ENCODE peak calls at places on chromosomes 4 and X, in five cellular contexts. One of them, this sample, is unnamed.

GRCh38 chr4:1401409-1402020 is 4.7 kb downstream of the NKX1-1 start:
- DNase-seq in HCT116: no peak
- DNase-seq in MM.1S: no peak
- DNase-seq in PC-3: no peak
- DNase-seq in GM23338: no peak
- DNase-seq in this sample: no peak

GRCh38 chrX:23901805-23902204 is 5.9 kb downstream of the APOO start:
- DNase-seq in HCT116: peak
- DNase-seq in MM.1S: peak
- DNase-seq in PC-3: peak
- DNase-seq in GM23338: peak
- DNase-seq in this sample: peak

GRCh38 chr4:86973668-86974067 is 38.9 kb downstream of the AFF1 start:
- DNase-seq in HCT116: no peak
- DNase-seq in MM.1S: no peak
- DNase-seq in PC-3: no peak
- DNase-seq in GM23338: no peak
- DNase-seq in this sample: no peak

GRCh38 chr4:156970501-156971167 is 965 bp downstream of the PDGFC start:
- DNase-seq in HCT116: no peak
- DNase-seq in MM.1S: peak
- DNase-seq in PC-3: peak
- DNase-seq in GM23338: peak
- DNase-seq in this sample: peak

GRCh38 chr4:25299476-25300203 is 12.9 kb upstream of the ZCCHC4 start:
- DNase-seq in HCT116: no peak
- DNase-seq in MM.1S: no peak
- DNase-seq in PC-3: peak
- DNase-seq in GM23338: peak
- DNase-seq in this sample: no peak

GRCh38 chr4:1293981-1294380 is 4.3 kb downstream of the MAEA start:
- DNase-seq in HCT116: no peak
- DNase-seq in MM.1S: no peak
- DNase-seq in PC-3: no peak
- DNase-seq in GM23338: no peak
- DNase-seq in this sample: no peak

GRCh38 chr4:56690393-56690971 is 9.4 kb upstream of the HOPX start:
- DNase-seq in HCT116: no peak
- DNase-seq in MM.1S: no peak
- DNase-seq in PC-3: no peak
- DNase-seq in GM23338: peak
- DNase-seq in this sample: peak

GRCh38 chr4:16297003-16297402 is 70.7 kb upstream of the TAPT1 start:
- DNase-seq in HCT116: no peak
- DNase-seq in MM.1S: no peak
- DNase-seq in PC-3: no peak
- DNase-seq in GM23338: no peak
- DNase-seq in this sample: no peak

GRCh38 chrX:129609395-129609794 is 45.4 kb downstream of the APLN start:
- DNase-seq in HCT116: no peak
- DNase-seq in MM.1S: no peak
- DNase-seq in PC-3: no peak
- DNase-seq in GM23338: no peak
- DNase-seq in this sample: no peak

GRCh38 chr4:149120331-149121014 is 678.3 kb upstream of the NR3C2 start:
- DNase-seq in HCT116: no peak
- DNase-seq in MM.1S: no peak
- DNase-seq in PC-3: no peak
- DNase-seq in GM23338: no peak
- DNase-seq in this sample: no peak

GRCh38 chr4:89788243-89789072 is 48.5 kb downstream of the SNCA start:
- DNase-seq in HCT116: no peak
- DNase-seq in MM.1S: no peak
- DNase-seq in PC-3: no peak
- DNase-seq in GM23338: no peak
- DNase-seq in this sample: no peak

GRCh38 chr4:156558365-156559025 is 413.1 kb downstream of the PDGFC start:
- DNase-seq in HCT116: no peak
- DNase-seq in MM.1S: no peak
- DNase-seq in PC-3: no peak
- DNase-seq in GM23338: no peak
- DNase-seq in this sample: peak

GRCh38 chr4:71259305-71259704 is 79.5 kb upstream of the SLC4A4 start:
- DNase-seq in HCT116: no peak
- DNase-seq in MM.1S: no peak
- DNase-seq in PC-3: no peak
- DNase-seq in GM23338: no peak
- DNase-seq in this sample: no peak

GRCh38 chr4:71258323-71258722 is 80.5 kb upstream of the SLC4A4 start:
- DNase-seq in HCT116: no peak
- DNase-seq in MM.1S: no peak
- DNase-seq in PC-3: no peak
- DNase-seq in GM23338: no peak
- DNase-seq in this sample: no peak

GRCh38 chr4:71259911-71260331 is 78.9 kb upstream of the SLC4A4 start:
- DNase-seq in HCT116: no peak
- DNase-seq in MM.1S: no peak
- DNase-seq in PC-3: no peak
- DNase-seq in GM23338: no peak
- DNase-seq in this sample: no peak

GRCh38 chr4:71255966-71256365 is 82.9 kb upstream of the SLC4A4 start:
- DNase-seq in HCT116: no peak
- DNase-seq in MM.1S: no peak
- DNase-seq in PC-3: no peak
- DNase-seq in GM23338: no peak
- DNase-seq in this sample: no peak

GRCh38 chr4:71257761-71258160 is 81.1 kb upstream of the SLC4A4 start:
- DNase-seq in HCT116: no peak
- DNase-seq in MM.1S: no peak
- DNase-seq in PC-3: no peak
- DNase-seq in GM23338: no peak
- DNase-seq in this sample: no peak
- H2AFZ ChIP-seq in HCT116: no peak
- H2AFZ ChIP-seq in MM.1S: no peak
- H2AFZ ChIP-seq in PC-3: no peak
- H2AFZ ChIP-seq in GM23338: no peak
- H2AFZ ChIP-seq in this sample: no peak

DNA sequence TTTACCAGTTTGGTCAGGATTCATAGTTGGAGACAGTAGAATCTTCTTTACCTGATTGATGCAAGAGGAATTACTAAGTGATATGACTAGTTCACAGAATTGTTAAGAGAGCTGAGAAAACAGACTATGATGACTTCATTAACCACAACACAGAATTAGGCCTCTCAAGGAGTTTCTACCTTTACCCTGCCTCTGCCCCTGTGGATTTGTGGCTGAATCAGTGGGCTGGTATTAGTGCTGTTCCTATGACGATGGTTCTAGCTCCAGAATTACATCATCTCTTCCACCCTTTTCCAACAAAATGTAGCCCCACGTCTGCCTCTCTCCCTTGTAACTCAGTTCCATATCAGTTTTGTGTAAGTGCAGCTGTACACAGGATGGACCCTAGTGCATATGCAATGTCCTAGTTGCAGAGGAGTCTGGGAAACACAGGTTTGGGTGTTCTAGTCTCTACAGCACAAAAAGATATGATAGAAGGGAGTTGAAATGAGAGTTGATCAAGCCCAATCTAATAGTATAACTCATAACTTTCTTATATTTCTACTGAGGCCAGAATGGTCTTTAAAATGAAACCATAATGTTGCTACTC is 99.3 kb downstream of the ANXA5 start:
- DNase-seq in HCT116: peak
- DNase-seq in MM.1S: no peak
- DNase-seq in PC-3: peak
- DNase-seq in GM23338: no peak
- DNase-seq in this sample: no peak
- TF ChIP-seq EZH2phosphoT487 in HCT116: no peak
- TF ChIP-seq EZH2phosphoT487 in MM.1S: no peak
- TF ChIP-seq EZH2phosphoT487 in PC-3: no peak
- TF ChIP-seq EZH2phosphoT487 in GM23338: no peak
- TF ChIP-seq EZH2phosphoT487 in this sample: no peak

GRCh38 chr4:37928421-37928820 is 31.8 kb upstream of the PTTG2 start:
- DNase-seq in HCT116: no peak
- DNase-seq in MM.1S: no peak
- DNase-seq in PC-3: no peak
- DNase-seq in GM23338: no peak
- DNase-seq in this sample: no peak
- H2AFZ ChIP-seq in HCT116: no peak
- H2AFZ ChIP-seq in MM.1S: no peak
- H2AFZ ChIP-seq in PC-3: no peak
- H2AFZ ChIP-seq in GM23338: no peak
- H2AFZ ChIP-seq in this sample: no peak

GRCh38 chr4:111501946-111502345 is 643.3 kb upstream of the FAM241A start:
- DNase-seq in HCT116: no peak
- DNase-seq in MM.1S: no peak
- DNase-seq in PC-3: no peak
- DNase-seq in GM23338: no peak
- DNase-seq in this sample: no peak

GRCh38 chr4:111512081-111512774 is 633.0 kb upstream of the FAM241A start:
- DNase-seq in HCT116: peak
- DNase-seq in MM.1S: no peak
- DNase-seq in PC-3: peak
- DNase-seq in GM23338: no peak
- DNase-seq in this sample: no peak

GRCh38 chr4:111510535-111510934 is 634.7 kb upstream of the FAM241A start:
- DNase-seq in HCT116: no peak
- DNase-seq in MM.1S: no peak
- DNase-seq in PC-3: peak
- DNase-seq in GM23338: no peak
- DNase-seq in this sample: no peak

GRCh38 chr4:111500871-111501270 is 644.4 kb upstream of the FAM241A start:
- DNase-seq in HCT116: no peak
- DNase-seq in MM.1S: no peak
- DNase-seq in PC-3: no peak
- DNase-seq in GM23338: no peak
- DNase-seq in this sample: no peak

DNA sequence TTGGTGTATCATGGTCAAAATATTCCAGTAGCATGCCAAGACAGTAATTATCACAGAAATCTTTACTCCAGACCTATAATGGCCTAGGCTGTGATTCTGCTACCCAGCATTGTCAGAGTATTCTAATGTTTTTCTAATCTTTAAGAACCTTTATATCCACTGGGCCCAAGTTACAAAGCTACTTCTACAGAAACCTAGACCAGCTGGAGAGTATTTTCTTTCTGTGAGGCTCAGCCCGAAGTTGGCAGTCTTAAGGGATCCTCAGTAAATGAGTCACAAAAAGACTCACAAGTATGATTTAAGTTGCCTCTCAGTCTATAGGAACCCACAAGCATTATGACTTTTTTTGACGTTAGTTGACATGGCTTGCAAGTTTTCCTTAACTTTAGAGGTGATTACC is 638.5 kb upstream of the FAM241A start:
- DNase-seq in HCT116: no peak
- DNase-seq in MM.1S: no peak
- DNase-seq in PC-3: peak
- DNase-seq in GM23338: no peak
- DNase-seq in this sample: no peak
- TF ChIP-seq EZH2phosphoT487 in HCT116: no peak
- TF ChIP-seq EZH2phosphoT487 in MM.1S: no peak
- TF ChIP-seq EZH2phosphoT487 in PC-3: no peak
- TF ChIP-seq EZH2phosphoT487 in GM23338: no peak
- TF ChIP-seq EZH2phosphoT487 in this sample: no peak

GRCh38 chr4:80199947-80200346 is 2.6 kb downstream of the PRDM8 start:
- DNase-seq in HCT116: no peak
- DNase-seq in MM.1S: no peak
- DNase-seq in PC-3: no peak
- DNase-seq in GM23338: no peak
- DNase-seq in this sample: no peak

GRCh38 chr4:80196259-80197131 is 808 bp upstream of the PRDM8 start:
- DNase-seq in HCT116: no peak
- DNase-seq in MM.1S: no peak
- DNase-seq in PC-3: no peak
- DNase-seq in GM23338: peak
- DNase-seq in this sample: peak

GRCh38 chr4:80197132-80197573 is at the start of gene PRDM8:
- DNase-seq in HCT116: no peak
- DNase-seq in MM.1S: no peak
- DNase-seq in PC-3: no peak
- DNase-seq in GM23338: peak
- DNase-seq in this sample: peak

GRCh38 chr4:80199004-80199579 is 1.8 kb downstream of the PRDM8 start:
- DNase-seq in HCT116: no peak
- DNase-seq in MM.1S: no peak
- DNase-seq in PC-3: no peak
- DNase-seq in GM23338: no peak
- DNase-seq in this sample: no peak

GRCh38 chr4:80197601-80198444 is 520 bp downstream of the PRDM8 start:
- DNase-seq in HCT116: no peak
- DNase-seq in MM.1S: no peak
- DNase-seq in PC-3: no peak
- DNase-seq in GM23338: peak
- DNase-seq in this sample: peak
- H2AFZ ChIP-seq in HCT116: no peak
- H2AFZ ChIP-seq in MM.1S: no peak
- H2AFZ ChIP-seq in PC-3: no peak
- H2AFZ ChIP-seq in GM23338: no peak
- H2AFZ ChIP-seq in this sample: no peak

DNA sequence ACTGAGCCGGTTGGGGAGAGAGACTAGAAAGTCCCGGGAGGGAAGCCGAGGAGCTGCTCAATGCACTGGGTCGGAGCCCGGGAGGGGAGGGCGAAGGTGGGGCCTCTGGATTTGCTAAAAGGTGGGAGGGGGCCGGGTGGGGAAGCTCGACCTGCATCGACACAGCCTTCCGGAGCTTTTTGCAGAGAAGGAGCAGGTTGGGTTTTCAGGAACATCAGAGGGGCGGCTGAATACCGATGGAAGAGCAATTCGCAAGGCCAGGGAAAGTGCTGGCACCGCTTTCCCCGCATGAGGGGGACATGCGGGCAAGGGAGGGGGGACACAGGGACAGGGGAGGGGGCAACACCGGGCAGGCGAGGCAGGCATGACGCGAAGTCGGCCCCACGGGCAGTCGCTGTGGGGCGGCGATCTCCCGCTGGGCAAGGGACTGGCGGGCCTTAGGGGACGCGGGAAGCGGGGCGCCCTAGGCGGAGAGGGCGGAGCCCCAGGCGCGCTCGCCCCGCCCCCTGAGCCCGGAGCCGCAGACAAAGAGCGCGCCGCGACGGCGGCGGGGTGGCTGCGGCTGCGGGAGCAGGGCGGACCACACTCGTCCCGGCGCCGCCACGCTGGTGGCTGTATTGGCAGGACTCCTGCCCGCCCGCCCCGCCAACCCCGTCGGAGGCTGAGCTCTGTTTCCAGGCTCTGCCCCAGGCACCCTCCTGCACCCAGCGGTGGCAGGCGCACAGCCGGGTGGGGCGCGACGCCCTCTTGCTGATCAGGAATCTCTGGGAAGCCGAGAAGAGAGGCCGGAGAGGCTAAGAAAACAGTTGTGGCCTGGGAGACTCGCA is 11.6 kb downstream of the PDZD4 start:
- DNase-seq in HCT116: no peak
- DNase-seq in MM.1S: no peak
- DNase-seq in PC-3: peak
- DNase-seq in GM23338: peak
- DNase-seq in this sample: peak
- TF ChIP-seq EZH2phosphoT487 in HCT116: no peak
- TF ChIP-seq EZH2phosphoT487 in MM.1S: no peak
- TF ChIP-seq EZH2phosphoT487 in PC-3: no peak
- TF ChIP-seq EZH2phosphoT487 in GM23338: no peak
- TF ChIP-seq EZH2phosphoT487 in this sample: no peak